ENCODE peak calls at places on chromosomes 12 and 14, in seven cellular contexts. A is body of pancreas, U is testis, O is heart left ventricle, Z is Peyer's patch, T is transverse colon, B is stomach. P is an unnamed sample.
A peak's percentile ranks its signal among the peaks of the same experiment; 100 is the strongest.

GRCh38 chr12:68611094-68611818 is 557 bp downstream of the RAP1B start:
- DNase-seq in O (peak; percentile 77), T (peak; percentile 71), A (peak; percentile 73), U (peak; percentile 69), B (peak; percentile 68), Z (peak; percentile 72), P (peak; percentile 64)

GRCh38 chr14:85566603-85567002 is 36.7 kb downstream of the FLRT2 start:
- DNase-seq in B (no peak), Z (no peak), T (no peak), O (no peak), A (no peak), U (no peak), P (no peak)

GRCh38 chr14:84707830-84708229 is 822.1 kb upstream of the FLRT2 start:
- DNase-seq in T (no peak), Z (no peak), A (no peak), U (no peak), O (no peak), B (no peak), P (no peak)

GRCh38 chr12:12508612-12509011 is 54.1 kb downstream of the DUSP16 start:
- DNase-seq in T (no peak), B (no peak), A (no peak), O (no peak), Z (no peak), U (no peak), P (no peak)

GRCh38 chr12:109223211-109223610 is 85.9 kb downstream of the FOXN4 start:
- DNase-seq in O (no peak), U (no peak), A (no peak), B (no peak), Z (no peak), T (no peak), P (no peak)

GRCh38 chr12:93273834-93274705 is 103.7 kb upstream of the NUDT4 start:
- DNase-seq in O (no peak), B (no peak), Z (no peak), A (no peak), U (no peak), T (no peak), P (no peak)

GRCh38 chr12:2805146-2805525 is 7.3 kb upstream of the ITFG2 start:
- DNase-seq in A (no peak), T (no peak), B (no peak), U (no peak), O (no peak), Z (no peak), P (no peak)

GRCh38 chr12:44835641-44836379 is 40.3 kb downstream of the NELL2 start:
- DNase-seq in Z (no peak), T (no peak), B (no peak), A (peak; percentile 14), O (no peak), U (no peak), P (no peak)

GRCh38 chr12:132152411-132152821 is 8.2 kb downstream of the NOC4L start:
- DNase-seq in B (no peak), O (no peak), A (no peak), U (no peak), Z (no peak), T (no peak), P (no peak)

GRCh38 chr12:132154341-132154761 is 10.1 kb downstream of the NOC4L start:
- DNase-seq in Z (no peak), O (no peak), B (no peak), T (no peak), U (no peak), A (no peak), P (no peak)

GRCh38 chr12:132152921-132153321 is 8.7 kb downstream of the NOC4L start:
- DNase-seq in O (peak; percentile 46), U (no peak), T (peak; percentile 6), Z (no peak), A (no peak), B (no peak), P (no peak)

GRCh38 chr12:132154941-132155770 is 10.9 kb downstream of the NOC4L start:
- DNase-seq in Z (no peak), O (no peak), U (no peak), B (no peak), A (no peak), T (no peak), P (no peak)

DNA sequence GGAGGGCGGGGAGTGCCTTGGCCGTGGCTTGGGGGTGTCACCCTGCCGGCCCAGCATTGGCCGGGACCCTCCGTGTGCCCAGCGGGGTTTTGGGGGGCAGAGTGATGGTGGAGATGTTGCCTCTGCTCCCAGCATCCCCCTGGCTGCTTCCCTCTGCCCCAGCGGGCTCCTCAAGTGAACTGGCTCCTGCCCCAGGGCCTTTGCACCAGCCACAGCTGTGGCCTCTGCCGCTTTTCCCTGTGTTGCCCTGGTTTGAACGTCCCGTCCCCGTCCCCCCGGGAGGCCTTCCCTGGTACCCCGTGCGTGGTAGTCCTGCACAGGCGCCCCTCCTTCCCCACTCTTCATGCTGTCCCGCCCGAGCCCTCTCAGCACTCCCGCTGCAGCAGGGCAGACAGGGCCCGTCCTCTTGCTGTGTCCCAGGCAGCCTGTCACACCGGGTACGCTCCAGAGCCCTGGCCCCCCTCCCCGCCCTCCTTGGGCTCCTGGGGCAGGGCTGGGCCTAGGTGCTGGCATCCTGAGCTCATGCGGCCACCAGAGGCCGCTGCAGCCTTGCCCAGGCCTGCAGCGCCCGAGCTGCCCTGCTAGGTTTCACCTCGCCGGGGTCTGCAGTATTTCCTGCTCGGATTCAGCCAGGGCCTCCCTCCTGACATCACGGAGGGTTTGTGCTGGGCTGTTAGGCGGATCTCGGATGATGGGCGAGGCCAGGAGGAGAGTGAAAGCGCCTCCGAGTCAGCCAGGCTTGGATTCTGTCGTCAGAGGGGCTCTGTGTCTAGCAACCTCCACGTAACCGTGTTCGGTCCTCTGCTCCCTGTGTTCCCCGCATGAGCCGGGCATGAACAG is 9.5 kb downstream of the NOC4L start:
- DNase-seq in A (peak; percentile 64), Z (peak; percentile 75), B (peak; percentile 68), T (peak; percentile 65), O (peak; percentile 83), U (peak; percentile 69), P (no peak)
- H3K4me3 ChIP-seq in A (no peak overlapping the region), Z (peak overlapping the region; percentile 27), B (peak overlapping the region; percentile 37), T (peak overlapping the region; percentile 29), O (peak overlapping the region; percentile 13), U (no peak overlapping the region), P (no peak overlapping the region)

GRCh38 chr12:51538149-51538548 is 52.9 kb upstream of the SCN8A start:
- DNase-seq in O (no peak), Z (no peak), B (no peak), U (no peak), T (no peak), A (no peak), P (no peak)

GRCh38 chr12:51533799-51534198 is 57.2 kb upstream of the SCN8A start:
- DNase-seq in A (no peak), Z (no peak), U (no peak), B (no peak), T (no peak), O (no peak), P (no peak)

GRCh38 chr12:51534216-51534615 is 56.8 kb upstream of the SCN8A start:
- DNase-seq in U (no peak), B (no peak), T (no peak), Z (no peak), O (no peak), A (no peak), P (no peak)

GRCh38 chr12:51534675-51535074 is 56.4 kb upstream of the SCN8A start:
- DNase-seq in U (no peak), A (no peak), T (no peak), O (no peak), Z (no peak), B (no peak), P (no peak)

GRCh38 chr12:51536159-51536558 is 54.9 kb upstream of the SCN8A start:
- DNase-seq in U (no peak), T (no peak), Z (no peak), O (no peak), A (no peak), B (no peak), P (no peak)
- TF ChIP-seq CTCF in U (no peak), T (no peak), Z (no peak), O (no peak), A (no peak), B (no peak), P (no peak)

GRCh38 chr12:32399045-32399372 is 349 bp upstream of the FGD4 start:
- DNase-seq in Z (no peak), O (no peak), B (no peak), A (no peak), T (peak; percentile 88), U (no peak), P (no peak)

GRCh38 chr12:32400866-32401265 is 1.5 kb downstream of the FGD4 start:
- DNase-seq in U (no peak), T (no peak), B (no peak), A (no peak), Z (no peak), O (no peak), P (no peak)

GRCh38 chr12:32397703-32398102 is 1.7 kb upstream of the FGD4 start:
- DNase-seq in Z (no peak), B (no peak), T (no peak), O (no peak), U (no peak), A (no peak), P (no peak)

GRCh38 chr12:32400114-32400672 is 835 bp downstream of the FGD4 start:
- DNase-seq in T (peak; percentile 63), Z (peak; percentile 68), B (peak; percentile 57), O (no peak), U (no peak), A (no peak), P (no peak)

DNA sequence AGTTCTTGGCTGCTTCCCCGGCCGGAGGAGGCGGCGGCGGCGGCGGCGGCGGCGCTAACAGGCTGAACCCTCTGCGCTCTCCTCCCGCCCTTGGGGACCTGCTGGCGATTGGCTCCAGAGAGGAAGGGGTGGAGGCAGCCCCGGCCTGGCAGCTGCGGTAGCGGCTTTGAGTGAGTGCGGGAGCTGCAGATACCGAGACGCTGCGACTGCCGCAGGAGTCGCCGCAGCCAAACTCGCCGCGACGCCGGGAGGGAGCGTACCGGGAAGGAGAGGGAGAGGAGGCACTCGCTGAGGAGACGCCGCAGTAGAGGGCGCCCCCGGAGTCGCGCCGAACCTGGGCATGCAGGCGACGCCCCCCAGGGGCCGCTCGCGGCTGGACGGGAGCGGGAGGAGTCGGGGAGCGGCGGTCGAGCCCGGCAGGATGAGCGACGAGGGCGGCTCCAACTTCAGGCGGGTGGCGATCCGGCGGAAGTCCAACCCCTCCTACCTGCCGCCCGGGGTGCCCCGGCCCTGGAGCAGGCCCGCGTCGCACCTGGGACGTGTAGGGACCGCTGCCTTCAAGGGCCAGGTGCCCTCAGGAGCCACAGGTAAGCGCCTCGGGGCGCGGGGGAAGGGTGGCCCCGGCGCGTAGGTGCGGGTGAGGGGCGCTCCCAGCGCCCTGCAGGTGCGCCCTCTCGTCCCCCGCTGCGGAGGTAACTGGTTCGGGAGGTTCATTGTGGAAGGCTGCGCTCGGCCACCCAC is at the start of gene FGD4:
- DNase-seq in A (peak; percentile 96), Z (peak; percentile 96), U (peak; percentile 91), T (peak; percentile 41), B (peak; percentile 92), O (peak; percentile 93), P (peak; percentile 87)
- TF ChIP-seq POLR2A in A (peak; percentile 98), Z (peak; percentile 98), U (no peak), T (peak; percentile 98), B (peak; percentile 88), O (no peak), P (peak; percentile 76)

GRCh38 chr12:38904932-38905479 is 385 bp downstream of the CPNE8 start:
- DNase-seq in Z (peak; percentile 66), B (peak; percentile 64), U (peak; percentile 77), A (peak; percentile 85), T (peak; percentile 88), O (peak; percentile 91), P (peak; percentile 79)

GRCh38 chr12:38906482-38907170 is 1.2 kb upstream of the CPNE8 start:
- DNase-seq in O (peak; percentile 91), A (peak; percentile 86), T (peak; percentile 91), U (peak; percentile 88), Z (peak; percentile 86), B (peak; percentile 76), P (peak; percentile 46)

GRCh38 chr12:38907171-38907923 is 2.0 kb upstream of the CPNE8 start:
- DNase-seq in B (no peak), O (no peak), T (no peak), A (no peak), Z (no peak), U (no peak), P (no peak)

GRCh38 chr12:38905480-38906351 is at the start of gene CPNE8:
- DNase-seq in A (peak; percentile 77), T (peak; percentile 84), Z (peak; percentile 76), O (peak; percentile 92), B (peak; percentile 61), U (peak; percentile 78), P (peak; percentile 60)

GRCh38 chr12:38903596-38903995 is 1.8 kb downstream of the CPNE8 start:
- DNase-seq in T (no peak), O (no peak), A (no peak), B (no peak), Z (no peak), U (no peak), P (no peak)
- H3K4me3 ChIP-seq in T (peak overlapping the region; percentile 64), O (no peak overlapping the region), A (no peak overlapping the region), B (peak overlapping the region; percentile 58), Z (no peak overlapping the region), U (no peak overlapping the region), P (peak overlapping the region; percentile 18)

P was measured in gastrocnemius medialis.